ENCODE peak calls at places on chromosomes 3 and 15, in seven cellular contexts. D is transverse colon; T is hepatocyte; C is CD8-positive, alpha-beta memory T cell; L is endodermal cell; N is fibroblast of lung; V is iPS DF 6.9. A is an unnamed sample.

GRCh38 chr15:83106994-83107840 is at the start of gene TM6SF1:
- DNase-seq in V (no peak), D (no peak), C (no peak), L (peak; percentile 71), N (no peak), T (peak; percentile 26), A (no peak)

GRCh38 chr3:190131329-190131728 is 10.6 kb upstream of the P3H2 start:
- DNase-seq in V (no peak), D (no peak), C (no peak), N (peak; percentile 79), T (no peak), L (no peak), A (no peak)

GRCh38 chr3:72068621-72069020 is 283.7 kb upstream of the PROK2 start:
- DNase-seq in T (no peak), N (peak; percentile 54), C (no peak), D (no peak), L (no peak), V (no peak), A (peak; percentile 25)

GRCh38 chr3:116444819-116445290 is 432 bp downstream of the LSAMP start:
- DNase-seq in D (no peak), C (no peak), N (no peak), V (no peak), L (peak; percentile 70), T (peak; percentile 35), A (no peak)

GRCh38 chr3:194134231-194134756 is 1.7 kb upstream of the HES1 start:
- DNase-seq in L (no peak), D (peak; percentile 51), C (peak; percentile 41), N (peak; percentile 62), T (no peak), V (no peak), A (peak; percentile 86)

GRCh38 chr3:35392187-35392586 is 247.1 kb upstream of the ARPP21 start:
- DNase-seq in L (no peak), T (no peak), C (no peak), V (no peak), D (no peak), N (no peak), A (no peak)

GRCh38 chr3:24470277-24470676 is 24.4 kb downstream of the THRB start:
- DNase-seq in T (no peak), N (no peak), L (no peak), C (no peak), D (no peak), V (no peak), A (no peak)

GRCh38 chr3:58190291-58190690 is 20.5 kb downstream of the DNASE1L3 start:
- DNase-seq in D (no peak), T (no peak), L (no peak), C (no peak), N (no peak), V (no peak), A (no peak)

GRCh38 chr3:197030379-197031314 is 1.0 kb upstream of the MELTF start:
- DNase-seq in T (no peak), L (no peak), V (no peak), D (no peak), C (no peak), N (no peak), A (no peak)

GRCh38 chr3:188874576-188874975 is 297.2 kb upstream of the TPRG1 start:
- DNase-seq in L (no peak), N (no peak), D (no peak), V (no peak), C (no peak), T (no peak), A (no peak)

GRCh38 chr3:15496341-15496664 is 25.2 kb downstream of the COLQ start:
- DNase-seq in D (no peak), V (no peak), N (no peak), L (no peak), C (no peak), T (no peak), A (no peak)

GRCh38 chr3:41997702-41998551 is 36.0 kb upstream of the ULK4 start:
- DNase-seq in L (peak; percentile 80), D (no peak), N (peak; percentile 15), V (no peak), T (no peak), C (no peak), A (no peak)

GRCh38 chr3:81744366-81744765 is 17.1 kb downstream of the GBE1 start:
- DNase-seq in V (no peak), C (no peak), D (no peak), T (peak; percentile 46), L (no peak), N (peak; percentile 97), A (peak; percentile 50)

GRCh38 chr3:81740731-81741130 is 20.7 kb downstream of the GBE1 start:
- DNase-seq in D (no peak), T (no peak), L (no peak), N (no peak), V (no peak), C (no peak), A (no peak)

GRCh38 chr3:81741214-81741613 is 20.2 kb downstream of the GBE1 start:
- DNase-seq in T (no peak), N (peak; percentile 56), D (no peak), C (no peak), L (no peak), V (no peak), A (peak; percentile 37)

GRCh38 chr3:81742581-81742980 is 18.9 kb downstream of the GBE1 start:
- DNase-seq in L (no peak), V (no peak), N (no peak), C (no peak), D (no peak), T (no peak), A (no peak)

GRCh38 chr3:81743096-81744025 is 18.1 kb downstream of the GBE1 start:
- DNase-seq in V (no peak), L (no peak), C (no peak), T (peak; percentile 21), D (no peak), N (peak; percentile 99), A (peak; percentile 66)
- H3K4me1 ChIP-seq in V (no peaks in the 10 kb centered on the region), L (no peaks in the 10 kb centered on the region), C (no peaks in the 10 kb centered on the region), T (peaks cover 16% of the 10 kb centered on the region), D (peaks cover 29% of the 10 kb centered on the region), N (peaks cover 16% of the 10 kb centered on the region), A (peaks cover 51% of the 10 kb centered on the region)

GRCh38 chr15:63194291-63194681 is 4.9 kb downstream of the RAB8B start:
- DNase-seq in C (no peak), D (no peak), L (no peak), N (no peak), V (no peak), T (no peak), A (no peak)

GRCh38 chr15:63192604-63193206 is 3.3 kb downstream of the RAB8B start:
- DNase-seq in D (no peak), T (no peak), C (no peak), V (no peak), L (no peak), N (no peak), A (no peak)

GRCh38 chr15:63197626-63198025 is 8.2 kb downstream of the RAB8B start:
- DNase-seq in L (no peak), N (no peak), T (no peak), V (no peak), D (no peak), C (no peak), A (no peak)

GRCh38 chr15:63196846-63197245 is 7.4 kb downstream of the RAB8B start:
- DNase-seq in D (no peak), V (no peak), L (no peak), C (no peak), T (no peak), N (no peak), A (no peak)

DNA sequence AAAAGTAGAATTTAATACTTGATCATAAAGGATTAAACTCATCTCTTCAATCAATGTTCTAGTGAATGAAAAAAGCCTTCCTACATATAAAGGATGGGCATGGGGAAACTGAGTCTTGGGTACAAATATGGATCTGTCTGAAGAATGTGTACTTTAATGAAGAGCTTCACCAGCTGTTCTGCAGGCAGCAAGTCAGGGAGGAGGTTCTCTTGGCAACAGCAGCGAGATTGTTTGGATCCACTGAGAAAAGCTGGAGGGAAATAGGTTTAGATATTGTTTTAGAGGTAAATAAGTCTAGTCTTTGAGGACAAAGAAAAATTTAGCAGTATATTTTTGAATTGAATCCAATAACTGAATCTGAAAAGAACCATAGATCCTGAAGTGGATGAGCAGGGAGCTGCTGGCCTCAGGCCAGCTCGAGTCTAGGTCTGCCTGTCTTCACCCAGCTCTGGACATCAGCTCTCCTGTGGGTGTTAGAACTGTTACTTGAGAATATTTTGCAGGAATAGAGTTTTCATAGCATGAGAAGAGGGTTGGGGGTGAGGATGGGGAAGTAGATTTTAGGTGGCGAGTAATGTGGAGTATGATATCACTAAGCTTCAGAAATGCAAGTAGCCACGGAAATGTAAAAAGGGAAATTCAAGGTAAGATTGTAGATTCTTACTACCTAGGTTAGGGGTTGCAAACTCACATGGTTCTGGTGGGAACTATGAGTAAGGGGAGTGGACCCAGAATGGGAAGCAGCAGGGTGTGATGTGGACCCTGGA is 6.0 kb downstream of the RAB8B start:
- DNase-seq in C (no peak), L (no peak), T (no peak), D (no peak), N (no peak), V (no peak), A (no peak)
- H3K4me1 ChIP-seq in C (peaks cover 95% of the 10 kb centered on the region), L (no peaks in the 10 kb centered on the region), T (peaks cover 10% of the 10 kb centered on the region), D (peaks cover 71% of the 10 kb centered on the region), N (peaks cover 26% of the 10 kb centered on the region), V (no peaks in the 10 kb centered on the region), A (peaks cover 67% of the 10 kb centered on the region)

GRCh38 chr3:179744667-179745066 is 91.8 kb downstream of the USP13 start:
- DNase-seq in D (no peak), L (no peak), V (no peak), T (no peak), C (no peak), N (no peak), A (no peak)

GRCh38 chr3:179738998-179739397 is 86.2 kb downstream of the USP13 start:
- DNase-seq in T (no peak), N (no peak), L (no peak), C (no peak), D (no peak), V (no peak), A (no peak)

GRCh38 chr3:179739816-179740594 is 87.2 kb downstream of the USP13 start:
- DNase-seq in L (no peak), C (no peak), T (no peak), N (no peak), V (no peak), D (no peak), A (no peak)

GRCh38 chr3:179745109-179745508 is 92.3 kb downstream of the USP13 start:
- DNase-seq in C (no peak), L (no peak), D (no peak), N (no peak), V (no peak), T (no peak), A (no peak)

GRCh38 chr3:179743913-179744312 is 91.1 kb downstream of the USP13 start:
- DNase-seq in C (no peak), T (no peak), N (no peak), L (no peak), V (no peak), D (no peak), A (no peak)
- H3K4me1 ChIP-seq in C (no peaks in the 10 kb centered on the region), T (no peaks in the 10 kb centered on the region), N (no peaks in the 10 kb centered on the region), L (no peaks in the 10 kb centered on the region), V (no peaks in the 10 kb centered on the region), D (no peaks in the 10 kb centered on the region), A (peaks cover 3% of the 10 kb centered on the region)

DNA sequence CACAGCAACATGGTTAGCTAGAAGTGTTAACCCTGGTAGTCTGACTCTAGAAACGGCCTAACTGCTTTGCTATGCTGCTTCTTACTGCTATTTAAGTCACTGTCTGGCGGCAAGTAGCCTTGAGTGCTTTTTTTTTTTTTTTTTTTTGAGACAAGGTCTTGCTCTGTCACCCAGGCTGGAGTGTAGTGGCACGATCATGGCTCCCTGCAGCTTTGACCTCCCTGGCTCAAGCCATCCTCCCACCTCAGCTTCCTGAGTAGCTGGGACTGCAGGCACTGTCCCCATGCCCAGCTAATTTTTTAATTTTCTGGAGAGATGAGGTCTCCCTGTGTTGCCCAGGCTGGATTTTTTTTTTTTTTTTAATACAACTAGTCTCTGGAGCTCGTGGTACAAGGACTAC is 93.2 kb downstream of the ITPR1 start:
- DNase-seq in N (no peak), V (no peak), L (no peak), C (no peak), T (no peak), D (no peak), A (no peak)
- H3K4me1 ChIP-seq in N (peaks cover 16% of the 10 kb centered on the region), V (peaks cover 3% of the 10 kb centered on the region), L (no peaks in the 10 kb centered on the region), C (peaks cover 51% of the 10 kb centered on the region), T (peaks cover 31% of the 10 kb centered on the region), D (peaks cover 55% of the 10 kb centered on the region), A (peaks cover 22% of the 10 kb centered on the region)

A was measured in SJSA1.